ENCODE peak calls at places on chromosomes 3 and 15, in nine cellular contexts. Q is cardiac fibroblast; N is fibroblast of mammary gland; I is AG09309; J is effector memory CD4-positive, alpha-beta T cell; D is mucosa of descending colon; P is A673; W is left lung; S is ovary. B is an unnamed sample.

GRCh38 chr3:56878046-56878445 is 76.3 kb upstream of the ARHGEF3 start:
- DNase-seq in Q (peak), N (peak), I (no peak), J (no peak), D (no peak), P (peak), W (no peak), S (no peak), B (peak)

GRCh38 chr3:22296641-22297040 is 545.6 kb upstream of the ZNF385D start:
- DNase-seq in Q (peak), N (peak), I (no peak), J (no peak), D (no peak), P (no peak), W (no peak), S (no peak), B (no peak)

GRCh38 chr15:87420017-87420416 is 836.5 kb downstream of the NTRK3 start:
- DNase-seq in Q (no peak), N (no peak), I (no peak), J (no peak), D (no peak), P (no peak), W (no peak), S (no peak), B (no peak)

GRCh38 chr15:58410353-58410752 is 21.4 kb upstream of the LIPC start:
- DNase-seq in Q (no peak), N (peak), I (peak), J (no peak), D (no peak), P (no peak), W (no peak), S (peak), B (peak)

GRCh38 chr15:63212050-63212973 is 22.9 kb downstream of the RAB8B start:
- DNase-seq in Q (peak), N (peak), I (peak), J (no peak), D (no peak), P (peak), W (no peak), S (no peak), B (no peak)

GRCh38 chr3:14345496-14346150 is 56.8 kb upstream of the SLC6A6 start:
- DNase-seq in Q (peak), N (no peak), I (no peak), J (no peak), D (no peak), P (no peak), W (no peak), S (no peak), B (no peak)

GRCh38 chr3:62144482-62144881 is 228.9 kb downstream of the FEZF2 start:
- DNase-seq in Q (no peak), N (no peak), I (no peak), J (no peak), D (no peak), P (peak), W (no peak), S (no peak), B (no peak)

GRCh38 chr3:105067361-105067760 is 299.3 kb upstream of the ALCAM start:
- DNase-seq in Q (no peak), N (no peak), I (no peak), J (no peak), D (no peak), P (no peak), W (no peak), S (no peak), B (no peak)

GRCh38 chr3:16975083-16975482 is 90.3 kb downstream of the PLCL2 start:
- DNase-seq in Q (no peak), N (peak), I (no peak), J (no peak), D (no peak), P (no peak), W (no peak), S (no peak), B (no peak)

GRCh38 chr3:187958432-187959003 is 195.4 kb upstream of the LPP start:
- DNase-seq in Q (no peak), N (no peak), I (no peak), J (no peak), D (peak), P (no peak), W (peak), S (no peak), B (peak)

GRCh38 chr15:58717357-58717756 is 32.1 kb downstream of the ADAM10 start:
- DNase-seq in Q (no peak), N (no peak), I (no peak), J (no peak), D (no peak), P (no peak), W (no peak), S (no peak), B (no peak)

GRCh38 chr15:52179278-52180195 is 11.7 kb downstream of the GNB5 start:
- DNase-seq in Q (peak), N (peak), I (no peak), J (peak), D (peak), P (peak), W (peak), S (peak), B (peak)

GRCh38 chr3:177410734-177411133 is 213.5 kb upstream of the TBL1XR1 start:
- DNase-seq in Q (no peak), N (no peak), I (no peak), J (no peak), D (peak), P (no peak), W (no peak), S (no peak), B (no peak)

GRCh38 chr15:42139596-42139995 is 16.8 kb downstream of the PLA2G4F start:
- DNase-seq in Q (no peak), N (no peak), I (no peak), J (no peak), D (peak), P (no peak), W (no peak), S (peak), B (no peak)

GRCh38 chr3:194387926-194388418 is 11.1 kb downstream of the GP5 start:
- DNase-seq in Q (no peak), N (no peak), I (no peak), J (no peak), D (no peak), P (no peak), W (no peak), S (no peak), B (no peak)

GRCh38 chr3:99934984-99935797 is 117.5 kb downstream of the CMSS1 start:
- DNase-seq in Q (peak), N (peak), I (no peak), J (no peak), D (no peak), P (no peak), W (no peak), S (no peak), B (no peak)

GRCh38 chr15:36497903-36498302 is 81.5 kb upstream of the CDIN1 start:
- DNase-seq in Q (peak), N (no peak), I (no peak), J (no peak), D (no peak), P (no peak), W (no peak), S (no peak), B (no peak)

DNA sequence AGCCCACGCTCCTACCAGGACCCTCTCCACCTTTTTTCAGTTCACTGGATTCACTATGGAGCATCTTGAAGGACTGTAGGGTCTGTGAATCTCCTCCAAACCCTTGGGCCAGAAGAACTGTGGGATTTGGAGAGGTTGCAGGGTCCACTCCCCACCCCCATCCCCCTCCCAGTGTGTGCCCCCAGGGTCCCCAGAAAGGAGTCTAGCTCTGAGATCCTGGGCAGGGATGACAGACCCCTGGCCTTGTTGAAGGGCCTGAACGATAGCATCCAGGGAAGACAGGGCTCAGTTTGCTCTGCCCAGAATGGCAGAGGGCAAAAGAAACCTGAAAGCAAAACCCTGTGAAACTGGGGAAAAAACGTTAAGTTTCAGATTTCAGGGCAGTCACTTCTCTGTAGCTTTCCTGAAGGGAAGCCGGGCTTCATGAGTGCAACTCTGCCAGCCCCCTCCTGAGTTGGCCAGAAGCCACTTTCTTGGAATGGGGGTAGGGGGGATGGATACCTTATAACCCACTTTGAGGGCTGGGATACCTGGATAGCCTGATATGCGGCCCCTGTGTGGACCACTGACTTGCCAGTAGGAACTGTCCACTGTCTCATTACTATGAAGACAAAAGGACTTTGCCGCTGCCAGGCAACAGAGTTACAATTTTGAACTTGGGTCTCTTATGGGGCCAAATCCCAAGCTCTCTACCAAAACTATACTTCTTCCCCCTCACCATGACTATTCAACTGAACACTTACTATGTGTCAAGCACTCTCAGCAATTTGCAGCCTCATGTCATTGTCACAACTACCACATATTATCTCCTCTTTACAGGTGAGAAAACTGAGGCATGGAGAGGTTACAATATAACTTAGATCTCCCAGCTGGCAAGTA is 1.6 kb upstream of the CISH start:
- DNase-seq in Q (no peak), N (no peak), I (no peak), J (no peak), D (no peak), P (no peak), W (no peak), S (no peak), B (no peak)
- H3K4me3 ChIP-seq in Q (no peak), N (no peak), I (no peak), J (peak), D (no peak), P (no peak), W (peak), S (no peak), B (peak)

GRCh38 chr3:7934362-7934761 is 567.3 kb upstream of the LMCD1 start:
- DNase-seq in Q (no peak), N (no peak), I (no peak), J (no peak), D (peak), P (no peak), W (no peak), S (no peak), B (no peak)
- H3K4me3 ChIP-seq in Q (no peak), N (no peak), I (no peak), J (no peak), D (no peak), P (no peak), W (no peak), S (no peak), B (no peak)

GRCh38 chr15:78763796-78764241 is 47.4 kb downstream of the ADAMTS7 start:
- DNase-seq in Q (no peak), N (no peak), I (no peak), J (no peak), D (no peak), P (no peak), W (peak), S (no peak), B (no peak)
- H3K4me3 ChIP-seq in Q (no peak), N (no peak), I (no peak), J (no peak), D (no peak), P (no peak), W (no peak), S (no peak), B (no peak)

GRCh38 chr15:84588053-84588874 is 12.5 kb upstream of the ZSCAN2 start:
- DNase-seq in Q (peak), N (peak), I (no peak), J (peak), D (peak), P (peak), W (peak), S (peak), B (peak)
- H3K4me3 ChIP-seq in Q (peak), N (peak), I (peak), J (peak), D (no peak), P (peak), W (peak), S (peak), B (no peak)

GRCh38 chr15:65834603-65835282 is 34.5 kb upstream of the RAB11A start:
- DNase-seq in Q (no peak), N (no peak), I (no peak), J (no peak), D (no peak), P (no peak), W (no peak), S (no peak), B (no peak)

GRCh38 chr15:65835452-65835851 is 33.8 kb upstream of the RAB11A start:
- DNase-seq in Q (no peak), N (no peak), I (no peak), J (no peak), D (no peak), P (no peak), W (no peak), S (no peak), B (no peak)

GRCh38 chr15:65832549-65833364 is 36.5 kb upstream of the RAB11A start:
- DNase-seq in Q (peak), N (peak), I (peak), J (peak), D (peak), P (peak), W (peak), S (peak), B (peak)

GRCh38 chr15:65836665-65837064 is 32.6 kb upstream of the RAB11A start:
- DNase-seq in Q (no peak), N (no peak), I (no peak), J (no peak), D (no peak), P (no peak), W (no peak), S (no peak), B (no peak)

DNA sequence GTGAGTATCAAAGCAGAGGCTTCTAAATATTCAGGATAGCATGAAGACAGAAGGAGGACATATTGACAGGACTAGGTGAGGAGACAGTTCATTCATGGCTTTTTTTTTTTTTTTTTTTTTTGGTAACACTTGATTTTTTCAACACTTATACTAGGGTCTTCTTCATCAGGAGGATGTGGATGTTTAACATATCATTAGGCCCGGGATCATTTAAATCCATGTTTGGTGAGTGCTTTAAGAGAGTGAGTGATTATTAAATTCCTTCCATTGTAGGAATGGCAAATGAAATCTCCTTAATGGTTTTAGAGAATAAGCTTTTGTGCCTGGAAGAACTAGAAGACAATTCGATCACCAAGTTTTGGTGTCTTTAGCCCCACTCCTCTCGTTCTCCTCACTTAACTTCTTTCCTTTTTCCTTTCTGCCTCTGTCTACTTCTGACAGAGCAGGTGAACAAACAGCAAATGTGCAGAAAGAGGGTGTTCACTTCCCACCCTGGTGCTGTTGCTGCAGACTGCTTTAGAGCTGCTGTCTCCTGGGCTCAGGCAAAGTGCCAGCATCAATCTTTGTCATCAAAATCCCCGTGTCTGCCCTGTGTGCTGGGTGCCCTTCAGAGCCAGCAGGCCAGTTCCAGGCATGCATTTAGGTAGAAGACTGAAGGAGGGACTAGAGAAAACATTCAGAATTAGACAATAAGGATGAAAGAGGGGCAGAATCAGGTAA is 35.6 kb upstream of the RAB11A start:
- DNase-seq in Q (no peak), N (no peak), I (no peak), J (no peak), D (no peak), P (peak), W (no peak), S (no peak), B (peak)
- H3K4me3 ChIP-seq in Q (no peak), N (no peak), I (no peak), J (no peak), D (no peak), P (no peak), W (no peak), S (no peak), B (no peak)

DNA sequence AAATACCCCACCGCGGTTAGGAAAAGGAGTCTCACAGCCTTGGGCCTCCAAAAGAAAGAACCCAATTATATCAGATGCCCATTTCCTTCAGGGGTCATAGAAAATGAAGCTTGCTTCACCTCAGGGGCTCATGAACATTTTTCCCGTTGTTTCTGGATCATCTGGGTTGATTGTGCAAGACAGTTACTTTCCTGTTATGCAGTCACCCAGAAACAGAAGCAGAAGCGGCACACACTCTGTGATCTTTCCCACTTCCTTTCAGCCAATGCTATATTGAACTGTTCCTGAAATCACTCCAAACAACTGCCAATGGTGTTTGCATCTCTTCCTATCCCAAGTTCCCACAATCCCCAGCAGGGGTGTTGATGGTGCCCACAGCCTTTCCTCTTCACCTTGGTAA is 295.6 kb upstream of the RASGRP1 start:
- DNase-seq in Q (peak), N (peak), I (no peak), J (no peak), D (no peak), P (no peak), W (no peak), S (no peak), B (no peak)
- H3K4me3 ChIP-seq in Q (no peak), N (no peak), I (no peak), J (no peak), D (no peak), P (no peak), W (no peak), S (no peak), B (no peak)

GRCh38 chr3:67045711-67046465 is 47.8 kb downstream of the KBTBD8 start:
- DNase-seq in Q (no peak), N (no peak), I (no peak), J (no peak), D (no peak), P (no peak), W (no peak), S (no peak), B (no peak)
- H3K4me3 ChIP-seq in Q (no peak), N (no peak), I (no peak), J (no peak), D (no peak), P (no peak), W (no peak), S (no peak), B (no peak)

GRCh38 chr3:141797167-141797773 is 34.1 kb downstream of the GRK7 start:
- DNase-seq in Q (peak), N (peak), I (no peak), J (no peak), D (peak), P (peak), W (peak), S (peak), B (peak)

GRCh38 chr3:141795719-141796435 is 32.7 kb downstream of the GRK7 start:
- DNase-seq in Q (peak), N (peak), I (peak), J (no peak), D (no peak), P (peak), W (no peak), S (peak), B (peak)

GRCh38 chr3:141798455-141798854 is 35.2 kb downstream of the GRK7 start:
- DNase-seq in Q (peak), N (peak), I (no peak), J (no peak), D (peak), P (no peak), W (no peak), S (peak), B (no peak)

GRCh38 chr3:141796436-141797166 is 33.4 kb downstream of the GRK7 start:
- DNase-seq in Q (peak), N (peak), I (no peak), J (peak), D (peak), P (no peak), W (no peak), S (no peak), B (peak)

DNA sequence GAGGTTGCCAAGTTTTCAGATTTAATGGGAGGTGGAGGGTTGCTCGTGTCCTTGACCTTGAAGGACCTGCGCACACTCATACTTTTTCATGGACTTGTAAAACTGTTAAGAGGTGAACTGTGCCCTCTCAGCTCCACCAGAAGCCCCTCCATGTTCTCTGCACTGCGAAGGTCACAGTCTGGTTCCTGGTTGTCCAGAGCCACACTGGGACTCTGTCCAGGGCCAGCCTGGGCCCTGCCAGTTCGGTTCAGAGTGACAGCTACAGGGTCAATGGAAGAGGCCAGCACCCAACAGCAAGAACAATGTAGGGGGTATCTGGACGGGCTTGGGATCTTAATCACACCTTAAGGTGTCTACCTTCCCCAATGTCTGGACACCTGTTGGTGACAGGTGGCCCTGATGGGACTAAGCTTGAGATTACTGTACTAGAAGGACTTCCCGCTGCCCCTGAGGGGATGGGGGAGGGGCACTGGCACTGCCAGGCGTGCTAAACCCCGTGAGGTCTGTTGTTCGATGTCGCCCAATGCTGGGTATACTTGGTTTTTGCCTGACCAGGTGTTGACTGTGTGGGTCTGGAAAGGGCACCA is 34.7 kb downstream of the GRK7 start:
- DNase-seq in Q (no peak), N (no peak), I (no peak), J (no peak), D (no peak), P (no peak), W (no peak), S (peak), B (no peak)
- H3K4me3 ChIP-seq in Q (peak), N (peak), I (no peak), J (peak), D (no peak), P (no peak), W (peak), S (peak), B (peak)

GRCh38 chr15:82537351-82537908 is 2.8 kb downstream of the RPS17 start:
- DNase-seq in Q (no peak), N (no peak), I (no peak), J (no peak), D (no peak), P (no peak), W (no peak), S (no peak), B (no peak)
- H3K4me3 ChIP-seq in Q (no peak), N (no peak), I (no peak), J (no peak), D (no peak), P (no peak), W (no peak), S (no peak), B (no peak)

B was measured in CD8-positive, alpha-beta T cell.